ENCODE peak calls at places on chromosomes 7 and 10, in four cellular contexts. O is AML-193, J is thoracic aorta, Q is left lung. K is an unnamed sample.

GRCh38 chr10:34434119-34434594 is 380.9 kb downstream of the PARD3 start:
- DNase-seq in J (no peak), O (no peak), Q (no peak), K (no peak)

GRCh38 chr10:52662255-52662654 is 110.3 kb downstream of the MBL2 start:
- DNase-seq in J (no peak), Q (no peak), O (no peak), K (no peak)

GRCh38 chr7:103715376-103716110 is 269.5 kb upstream of the SLC26A5 start:
- DNase-seq in J (no peak), Q (no peak), O (no peak), K (no peak)

GRCh38 chr10:132248455-132249231 is 59.1 kb downstream of the STK32C start:
- DNase-seq in Q (no peak), O (no peak), J (no peak), K (no peak)

GRCh38 chr10:86205761-86206145 is 160.8 kb downstream of the GRID1 start:
- DNase-seq in Q (no peak), O (no peak), J (no peak), K (no peak)

GRCh38 chr7:34748244-34749039 is 90.4 kb downstream of the NPSR1 start:
- DNase-seq in J (no peak), Q (peak), O (no peak), K (peak)

GRCh38 chr7:95052692-95053091 is 145.3 kb downstream of the PPP1R9A start:
- DNase-seq in Q (no peak), O (no peak), J (no peak), K (no peak)

GRCh38 chr7:40298421-40298820 is 163.6 kb downstream of the SUGCT start:
- DNase-seq in Q (no peak), J (no peak), O (no peak), K (no peak)

GRCh38 chr7:47783456-47784240 is 164.6 kb downstream of the PKD1L1 start:
- DNase-seq in Q (no peak), J (peak), O (no peak), K (no peak)

GRCh38 chr7:1021366-1021765 is 23.0 kb upstream of the GPR146 start:
- DNase-seq in O (no peak), J (no peak), Q (no peak), K (no peak)

GRCh38 chr7:81190997-81191747 is 272.3 kb upstream of the SEMA3C start:
- DNase-seq in Q (no peak), J (no peak), O (no peak), K (no peak)

GRCh38 chr7:155785536-155785935 is 26.7 kb downstream of the SHH start:
- DNase-seq in Q (no peak), O (no peak), J (no peak), K (no peak)

GRCh38 chr7:158572000-158572828 is 15.4 kb downstream of the PTPRN2 start:
- DNase-seq in J (no peak), Q (no peak), O (no peak), K (no peak)

GRCh38 chr10:114767101-114767588 is 54.4 kb upstream of the FHIP2A start:
- DNase-seq in J (no peak), Q (no peak), O (no peak), K (no peak)

GRCh38 chr10:132595850-132596249 is 58.3 kb downstream of the INPP5A start:
- DNase-seq in Q (no peak), J (no peak), O (no peak), K (no peak)

GRCh38 chr10:110395350-110396283 is 90.9 kb upstream of the SMNDC1 start:
- DNase-seq in J (no peak), Q (peak), O (no peak), K (peak)

K was measured in MM.1S.